ENCODE peak calls at places on chromosomes 3 and 15, in seven cellular contexts. One of them, this sample, is unnamed.

GRCh38 chr3:137012097-137012501 is 54.3 kb downstream of the IL20RB start:
- DNase-seq in CD4-positive, alpha-beta T cell: no peak
- DNase-seq in foreskin fibroblast: peak; percentile 81
- DNase-seq in left ventricle myocardium inferior: no peak
- DNase-seq in left lung: no peak
- DNase-seq in Calu3: no peak
- DNase-seq in heart right ventricle: no peak
- DNase-seq in this sample: no peak

GRCh38 chr15:78065973-78066946 is 11.3 kb downstream of the TBC1D2B start:
- DNase-seq in left lung: no peak
- DNase-seq in left ventricle myocardium inferior: no peak
- DNase-seq in foreskin fibroblast: no peak
- DNase-seq in heart right ventricle: no peak
- DNase-seq in Calu3: no peak
- DNase-seq in CD4-positive, alpha-beta T cell: no peak
- DNase-seq in this sample: no peak

GRCh38 chr3:133840055-133840737 is 34.6 kb downstream of the SRPRB start:
- DNase-seq in heart right ventricle: no peak
- DNase-seq in left lung: no peak
- DNase-seq in left ventricle myocardium inferior: no peak
- DNase-seq in CD4-positive, alpha-beta T cell: no peak
- DNase-seq in Calu3: no peak
- DNase-seq in foreskin fibroblast: no peak
- DNase-seq in this sample: no peak

GRCh38 chr15:78567541-78567940 is 2.2 kb downstream of the CHRNA5 start:
- DNase-seq in left lung: no peak
- DNase-seq in foreskin fibroblast: no peak
- DNase-seq in CD4-positive, alpha-beta T cell: no peak
- DNase-seq in left ventricle myocardium inferior: no peak
- DNase-seq in Calu3: no peak
- DNase-seq in heart right ventricle: no peak
- DNase-seq in this sample: no peak

GRCh38 chr15:86266896-86267484 is 187.3 kb downstream of the AGBL1 start:
- DNase-seq in left ventricle myocardium inferior: no peak
- DNase-seq in heart right ventricle: no peak
- DNase-seq in CD4-positive, alpha-beta T cell: no peak
- DNase-seq in foreskin fibroblast: no peak
- DNase-seq in left lung: no peak
- DNase-seq in Calu3: no peak
- DNase-seq in this sample: no peak

GRCh38 chr3:122013448-122013925 is 8.6 kb downstream of the ILDR1 start:
- DNase-seq in CD4-positive, alpha-beta T cell: no peak
- DNase-seq in heart right ventricle: no peak
- DNase-seq in Calu3: no peak
- DNase-seq in left lung: no peak
- DNase-seq in foreskin fibroblast: no peak
- DNase-seq in left ventricle myocardium inferior: no peak
- DNase-seq in this sample: no peak

GRCh38 chr3:101964861-101965260 is 115.5 kb downstream of the NFKBIZ start:
- DNase-seq in CD4-positive, alpha-beta T cell: no peak
- DNase-seq in left ventricle myocardium inferior: no peak
- DNase-seq in foreskin fibroblast: no peak
- DNase-seq in heart right ventricle: no peak
- DNase-seq in left lung: no peak
- DNase-seq in Calu3: no peak
- DNase-seq in this sample: no peak

GRCh38 chr3:46926039-46926438 is 48.5 kb downstream of the PTH1R start:
- DNase-seq in Calu3: no peak
- DNase-seq in foreskin fibroblast: peak; percentile 57
- DNase-seq in left lung: peak; percentile 87
- DNase-seq in left ventricle myocardium inferior: no peak
- DNase-seq in CD4-positive, alpha-beta T cell: no peak
- DNase-seq in heart right ventricle: no peak
- DNase-seq in this sample: no peak

GRCh38 chr3:134991472-134992010 is 196.5 kb downstream of the EPHB1 start:
- DNase-seq in heart right ventricle: no peak
- DNase-seq in CD4-positive, alpha-beta T cell: no peak
- DNase-seq in left lung: no peak
- DNase-seq in foreskin fibroblast: no peak
- DNase-seq in Calu3: no peak
- DNase-seq in left ventricle myocardium inferior: no peak
- DNase-seq in this sample: no peak

GRCh38 chr15:52204657-52205056 is 13.5 kb upstream of the GNB5 start:
- DNase-seq in CD4-positive, alpha-beta T cell: no peak
- DNase-seq in Calu3: no peak
- DNase-seq in heart right ventricle: no peak
- DNase-seq in left ventricle myocardium inferior: no peak
- DNase-seq in left lung: no peak
- DNase-seq in foreskin fibroblast: no peak
- DNase-seq in this sample: no peak

GRCh38 chr15:74955796-74956647 is 550 bp downstream of the RPP25 start:
- DNase-seq in heart right ventricle: peak; percentile 65
- DNase-seq in Calu3: peak; percentile 83
- DNase-seq in foreskin fibroblast: peak; percentile 72
- DNase-seq in left lung: peak; percentile 88
- DNase-seq in CD4-positive, alpha-beta T cell: peak; percentile 57
- DNase-seq in left ventricle myocardium inferior: peak; percentile 83
- DNase-seq in this sample: peak; percentile 36

GRCh38 chr3:153462550-153462949 is 300.5 kb downstream of the RAP2B start:
- DNase-seq in left ventricle myocardium inferior: no peak
- DNase-seq in left lung: no peak
- DNase-seq in foreskin fibroblast: no peak
- DNase-seq in CD4-positive, alpha-beta T cell: no peak
- DNase-seq in Calu3: no peak
- DNase-seq in heart right ventricle: no peak
- DNase-seq in this sample: no peak

GRCh38 chr3:181623924-181624694 is 87.6 kb upstream of the SOX2 start:
- DNase-seq in left lung: no peak
- DNase-seq in foreskin fibroblast: no peak
- DNase-seq in CD4-positive, alpha-beta T cell: no peak
- DNase-seq in left ventricle myocardium inferior: no peak
- DNase-seq in heart right ventricle: no peak
- DNase-seq in Calu3: peak; percentile 37
- DNase-seq in this sample: no peak

GRCh38 chr3:183526838-183527420 is 28.6 kb downstream of the KLHL6 start:
- DNase-seq in CD4-positive, alpha-beta T cell: no peak
- DNase-seq in foreskin fibroblast: no peak
- DNase-seq in Calu3: no peak
- DNase-seq in left lung: no peak
- DNase-seq in left ventricle myocardium inferior: no peak
- DNase-seq in heart right ventricle: no peak
- DNase-seq in this sample: no peak

GRCh38 chr3:170189396-170190256 is 8.1 kb upstream of the PHC3 start:
- DNase-seq in left lung: no peak
- DNase-seq in heart right ventricle: no peak
- DNase-seq in left ventricle myocardium inferior: no peak
- DNase-seq in foreskin fibroblast: no peak
- DNase-seq in CD4-positive, alpha-beta T cell: no peak
- DNase-seq in Calu3: no peak
- DNase-seq in this sample: no peak
- TF ChIP-seq CTCF in left lung: no peak
- TF ChIP-seq CTCF in heart right ventricle: no peak
- TF ChIP-seq CTCF in left ventricle myocardium inferior: no peak
- TF ChIP-seq CTCF in foreskin fibroblast: no peak
- TF ChIP-seq CTCF in CD4-positive, alpha-beta T cell: no peak
- TF ChIP-seq CTCF in Calu3: no peak
- TF ChIP-seq CTCF in this sample: no peak

DNA sequence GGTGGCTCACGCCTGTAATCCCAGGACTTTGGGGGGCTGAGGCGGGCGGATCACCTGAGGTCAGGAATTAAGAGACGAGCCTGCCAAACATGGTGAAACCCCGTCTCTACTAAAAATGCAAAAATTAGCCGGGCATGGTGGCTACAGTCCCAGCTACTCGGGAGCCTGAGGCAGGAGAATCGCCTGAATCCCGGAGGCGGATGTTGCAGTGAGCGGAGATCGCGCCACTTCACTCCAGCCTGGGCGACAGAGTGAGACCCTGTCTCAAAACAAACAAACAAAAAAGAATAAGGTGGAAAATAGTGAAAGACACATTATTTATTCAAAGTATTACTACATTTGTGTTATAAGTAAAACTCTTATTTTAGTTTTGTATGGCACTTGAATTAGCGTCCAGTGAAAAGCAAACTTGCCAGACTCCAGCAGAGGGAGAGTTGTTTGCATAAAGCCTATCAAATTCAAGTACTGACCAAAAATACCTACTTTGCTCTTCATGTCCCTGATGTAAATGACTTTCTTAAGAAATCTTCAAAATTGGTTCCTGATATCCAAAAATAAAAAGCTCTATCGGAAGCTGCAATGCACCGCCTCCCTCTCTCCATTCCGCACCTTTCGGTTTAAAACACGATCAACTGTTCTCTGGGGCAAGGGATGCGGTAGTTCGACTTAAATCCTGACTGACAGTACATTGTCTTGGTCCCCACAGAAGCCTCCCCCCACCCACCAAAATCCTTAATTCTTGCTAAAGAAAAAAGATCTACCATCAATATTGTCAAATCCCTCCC is 1.2 kb downstream of the TRPM7 start:
- DNase-seq in left ventricle myocardium inferior: no peak
- DNase-seq in Calu3: no peak
- DNase-seq in left lung: no peak
- DNase-seq in foreskin fibroblast: no peak
- DNase-seq in heart right ventricle: no peak
- DNase-seq in CD4-positive, alpha-beta T cell: no peak
- DNase-seq in this sample: peak; percentile 14
- TF ChIP-seq CTCF in left ventricle myocardium inferior: peak; percentile 14
- TF ChIP-seq CTCF in Calu3: no peak
- TF ChIP-seq CTCF in left lung: no peak
- TF ChIP-seq CTCF in foreskin fibroblast: no peak
- TF ChIP-seq CTCF in heart right ventricle: no peak
- TF ChIP-seq CTCF in CD4-positive, alpha-beta T cell: no peak
- TF ChIP-seq CTCF in this sample: no peak

DNA sequence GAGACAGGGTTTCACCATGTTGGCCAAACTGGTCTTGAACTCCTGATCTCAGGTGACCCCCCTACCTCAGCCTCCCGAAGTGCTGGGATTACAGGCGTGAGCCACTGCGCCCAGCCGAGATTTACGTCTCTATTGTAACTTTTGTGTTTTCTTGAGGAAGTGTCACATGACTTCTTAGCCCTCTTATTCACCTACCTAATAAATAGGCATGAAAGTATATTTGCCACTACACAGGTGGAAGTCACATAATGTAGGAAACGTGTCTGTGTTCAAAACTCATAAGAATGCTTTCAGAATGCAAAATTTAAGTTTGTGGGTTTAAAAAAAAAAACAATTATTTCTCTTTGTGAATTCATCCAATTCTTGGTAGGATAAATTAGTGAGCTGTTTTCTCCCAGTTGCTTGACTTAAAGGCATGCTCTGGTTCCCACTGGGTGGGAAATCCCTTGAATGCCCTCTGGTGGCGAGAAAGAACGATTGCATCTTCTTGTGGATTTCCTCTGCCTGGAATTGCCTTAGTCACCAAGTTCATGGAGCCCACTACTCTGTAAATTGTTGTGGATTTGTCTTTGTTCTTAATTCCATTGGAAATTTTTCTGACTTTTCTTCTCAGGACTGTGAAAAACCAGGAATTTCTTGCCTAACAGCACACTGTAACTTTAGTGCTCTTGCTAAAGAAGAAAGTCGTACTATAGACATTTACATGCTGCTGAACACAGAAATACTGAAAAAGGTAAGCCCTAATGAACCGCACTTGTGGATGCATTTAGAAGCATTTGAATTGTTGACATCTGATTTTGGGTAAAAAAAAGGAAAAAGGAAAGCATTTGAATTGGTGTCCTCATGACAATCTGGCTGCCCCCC is 82.2 kb upstream of the CTDSPL start:
- DNase-seq in left lung: no peak
- DNase-seq in CD4-positive, alpha-beta T cell: no peak
- DNase-seq in foreskin fibroblast: peak; percentile 65
- DNase-seq in left ventricle myocardium inferior: no peak
- DNase-seq in heart right ventricle: peak; percentile 58
- DNase-seq in Calu3: peak; percentile 31
- DNase-seq in this sample: peak; percentile 20
- TF ChIP-seq CTCF in left lung: peak; percentile 76
- TF ChIP-seq CTCF in CD4-positive, alpha-beta T cell: peak; percentile 64
- TF ChIP-seq CTCF in foreskin fibroblast: peak; percentile 88
- TF ChIP-seq CTCF in left ventricle myocardium inferior: peak; percentile 89
- TF ChIP-seq CTCF in heart right ventricle: peak; percentile 90
- TF ChIP-seq CTCF in Calu3: peak; percentile 70
- TF ChIP-seq CTCF in this sample: peak; percentile 77

DNA sequence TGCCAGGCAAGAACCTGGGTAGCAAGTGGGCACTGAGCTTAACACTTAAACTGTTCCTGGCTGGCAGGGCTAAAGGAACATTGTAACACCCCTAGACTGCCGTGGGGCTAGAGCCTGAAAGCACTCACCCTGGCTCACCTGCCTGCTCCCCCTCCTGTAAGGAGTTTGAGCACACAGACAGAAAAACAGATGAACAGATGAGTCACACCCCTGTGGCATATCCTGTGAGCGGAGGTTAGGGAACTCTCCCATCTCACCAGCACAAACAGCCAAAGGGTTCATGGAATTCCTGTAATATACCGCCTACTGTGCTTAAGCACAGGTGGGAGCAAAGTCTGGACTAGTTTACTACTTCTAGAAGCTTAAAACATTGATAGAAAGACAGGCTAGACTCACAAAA is 300.1 kb downstream of the ROBO1 start:
- DNase-seq in heart right ventricle: no peak
- DNase-seq in foreskin fibroblast: no peak
- DNase-seq in Calu3: peak; percentile 1
- DNase-seq in CD4-positive, alpha-beta T cell: no peak
- DNase-seq in left lung: no peak
- DNase-seq in left ventricle myocardium inferior: no peak
- DNase-seq in this sample: no peak
- TF ChIP-seq CTCF in heart right ventricle: no peak
- TF ChIP-seq CTCF in foreskin fibroblast: no peak
- TF ChIP-seq CTCF in Calu3: no peak
- TF ChIP-seq CTCF in CD4-positive, alpha-beta T cell: no peak
- TF ChIP-seq CTCF in left lung: no peak
- TF ChIP-seq CTCF in left ventricle myocardium inferior: no peak
- TF ChIP-seq CTCF in this sample: no peak

GRCh38 chr3:49689046-49689886 is at the start of the genes MST1 and RNF123:
- DNase-seq in Calu3: peak; percentile 92
- DNase-seq in heart right ventricle: peak; percentile 93
- DNase-seq in CD4-positive, alpha-beta T cell: peak; percentile 91
- DNase-seq in left ventricle myocardium inferior: peak; percentile 92
- DNase-seq in left lung: peak; percentile 87
- DNase-seq in foreskin fibroblast: peak; percentile 86
- DNase-seq in this sample: peak; percentile 91
- TF ChIP-seq CTCF in Calu3: no peak
- TF ChIP-seq CTCF in heart right ventricle: peak; percentile 49
- TF ChIP-seq CTCF in CD4-positive, alpha-beta T cell: peak; percentile 55
- TF ChIP-seq CTCF in left ventricle myocardium inferior: peak; percentile 53
- TF ChIP-seq CTCF in left lung: no peak
- TF ChIP-seq CTCF in foreskin fibroblast: peak; percentile 40
- TF ChIP-seq CTCF in this sample: peak; percentile 19

GRCh38 chr3:172760406-172760805 is 9.9 kb downstream of the ECT2 start:
- DNase-seq in left lung: no peak
- DNase-seq in CD4-positive, alpha-beta T cell: no peak
- DNase-seq in heart right ventricle: no peak
- DNase-seq in Calu3: no peak
- DNase-seq in left ventricle myocardium inferior: no peak
- DNase-seq in foreskin fibroblast: peak; percentile 73
- DNase-seq in this sample: no peak
- TF ChIP-seq CTCF in left lung: no peak
- TF ChIP-seq CTCF in CD4-positive, alpha-beta T cell: no peak
- TF ChIP-seq CTCF in heart right ventricle: no peak
- TF ChIP-seq CTCF in Calu3: no peak
- TF ChIP-seq CTCF in left ventricle myocardium inferior: no peak
- TF ChIP-seq CTCF in foreskin fibroblast: no peak
- TF ChIP-seq CTCF in this sample: no peak

This sample was measured in BE2C.